ENCODE peak calls at places on chromosomes 13 and 19, in ten cellular contexts. M, X, T, Y, U, P, D, W, V and C are unnamed samples.

GRCh38 chr13:52812941-52813340 is 35.5 kb downstream of the PCDH8 start:
- DNase-seq in V (no peak), D (no peak), W (no peak), Y (no peak), T (no peak), U (no peak), P (no peak), X (no peak), M (no peak), C (no peak)

GRCh38 chr13:112510002-112510780 is 77.8 kb downstream of the TUBGCP3 start:
- DNase-seq in M (no peak), T (no peak), W (no peak), P (peak; percentile 11), X (peak; percentile 65), V (peak; percentile 89), D (peak; percentile 70), Y (peak; percentile 41), U (peak; percentile 76), C (no peak)

GRCh38 chr13:45872574-45872973 is 21.0 kb upstream of the SIAH3 start:
- DNase-seq in P (no peak), U (no peak), W (no peak), Y (no peak), X (no peak), T (no peak), D (peak; percentile 42), M (no peak), V (no peak), C (no peak)

GRCh38 chr13:27592865-27593264 is 27.5 kb downstream of the LNX2 start:
- DNase-seq in V (no peak), P (no peak), M (no peak), D (no peak), U (no peak), Y (no peak), W (no peak), T (no peak), X (no peak), C (no peak)

GRCh38 chr19:53649746-53650593 is 18.2 kb downstream of the DPRX start:
- DNase-seq in U (no peak), Y (no peak), W (no peak), T (no peak), D (no peak), X (no peak), V (no peak), P (no peak), M (no peak), C (no peak)

GRCh38 chr19:50377051-50377441 is 789 bp downstream of the NR1H2 start:
- DNase-seq in W (no peak), U (peak; percentile 88), M (no peak), P (peak; percentile 70), Y (no peak), V (peak; percentile 67), T (peak; percentile 56), X (no peak), D (peak; percentile 17), C (no peak)

GRCh38 chr19:19140476-19140875 is 2.2 kb upstream of the TMEM161A start:
- DNase-seq in U (no peak), D (no peak), V (no peak), T (no peak), Y (no peak), P (no peak), X (no peak), M (no peak), W (no peak), C (no peak)

GRCh38 chr19:58366576-58367430 is 4.3 kb upstream of the ZNF497 start:
- DNase-seq in T (no peak), D (no peak), X (no peak), Y (no peak), P (no peak), M (no peak), U (no peak), V (no peak), W (no peak), C (no peak)

GRCh38 chr13:104321756-104322155 is 1255.5 kb upstream of the SLC10A2 start:
- DNase-seq in P (no peak), Y (no peak), W (no peak), U (no peak), V (no peak), X (no peak), T (no peak), D (no peak), M (no peak), C (no peak)

GRCh38 chr13:35140321-35140720 is 198.3 kb downstream of the NBEA start:
- DNase-seq in D (peak; percentile 62), U (no peak), W (no peak), Y (no peak), V (no peak), M (peak; percentile 21), P (no peak), X (peak; percentile 1), T (no peak), C (no peak)

GRCh38 chr13:33742321-33742720 is 75.6 kb upstream of the RFC3 start:
- DNase-seq in P (no peak), T (no peak), X (no peak), U (no peak), W (no peak), Y (no peak), M (no peak), V (no peak), D (no peak), C (no peak)

GRCh38 chr13:21800847-21801616 is 130.2 kb downstream of the FGF9 start:
- DNase-seq in T (no peak), U (no peak), M (no peak), X (no peak), W (no peak), D (no peak), Y (peak; percentile 38), V (peak; percentile 36), P (no peak), C (no peak)

GRCh38 chr13:31046711-31047279 is 114.3 kb downstream of the TEX26 start:
- DNase-seq in Y (no peak), D (peak; percentile 19), P (peak; percentile 67), X (peak; percentile 91), T (no peak), W (no peak), U (no peak), M (peak; percentile 45), V (no peak), C (no peak)

GRCh38 chr19:10625003-10625761 is at the start of gene SLC44A2:
- DNase-seq in M (peak; percentile 23), Y (no peak), X (peak; percentile 60), D (peak; percentile 36), U (no peak), V (peak; percentile 99), W (no peak), P (peak; percentile 94), T (no peak), C (peak; percentile 75)

GRCh38 chr19:2523630-2524311 is 47.8 kb downstream of the GADD45B start:
- DNase-seq in P (no peak), X (no peak), W (no peak), V (peak; percentile 37), D (peak; percentile 64), T (no peak), U (no peak), Y (peak; percentile 32), M (no peak), C (no peak)

GRCh38 chr19:49528211-49528771 is 488 bp downstream of the RCN3 start:
- DNase-seq in T (no peak), U (no peak), Y (no peak), V (no peak), D (peak; percentile 86), W (no peak), X (no peak), M (no peak), P (no peak), C (no peak)

GRCh38 chr13:24784319-24784718 is 20.4 kb downstream of the RNF17 start:
- DNase-seq in Y (no peak), T (no peak), U (no peak), M (no peak), P (no peak), W (no peak), V (no peak), X (no peak), D (peak; percentile 6), C (no peak)

GRCh38 chr19:53989600-53990533 is 1.6 kb upstream of the CACNG6 start:
- DNase-seq in U (no peak), W (no peak), X (no peak), M (no peak), V (no peak), Y (no peak), P (no peak), D (no peak), T (no peak), C (no peak)

GRCh38 chr19:3465552-3465951 is 14.8 kb downstream of the SMIM24 start:
- DNase-seq in T (no peak), M (no peak), X (no peak), V (peak; percentile 58), P (no peak), W (no peak), D (no peak), Y (no peak), U (no peak), C (no peak)

GRCh38 chr13:76635232-76636021 is 250.8 kb downstream of the KCTD12 start:
- DNase-seq in P (no peak), Y (no peak), X (peak; percentile 21), U (no peak), D (no peak), W (no peak), V (no peak), T (no peak), M (no peak), C (peak; percentile 6)

GRCh38 chr19:31346184-31346583 is 3.1 kb downstream of the TSHZ3 start:
- DNase-seq in X (no peak), T (no peak), Y (no peak), M (no peak), U (no peak), V (no peak), D (no peak), W (no peak), P (no peak), C (no peak)

GRCh38 chr19:30692517-30692870 is 320.3 kb downstream of the ZNF536 start:
- DNase-seq in V (no peak), Y (no peak), X (no peak), W (no peak), T (no peak), M (no peak), D (no peak), P (no peak), U (no peak), C (no peak)

GRCh38 chr19:2495130-2495641 is 19.3 kb downstream of the GADD45B start:
- DNase-seq in U (peak; percentile 31), Y (no peak), V (peak; percentile 57), M (peak; percentile 14), X (peak; percentile 41), W (no peak), D (peak; percentile 42), P (peak; percentile 92), T (no peak), C (peak; percentile 53)

GRCh38 chr19:3249408-3249807 is 24.9 kb downstream of the CELF5 start:
- DNase-seq in T (no peak), V (peak; percentile 72), X (no peak), U (peak; percentile 85), Y (no peak), W (no peak), D (no peak), M (no peak), P (no peak), C (no peak)

GRCh38 chr13:69579351-69579750 is 528.3 kb upstream of the ATXN8OS start:
- DNase-seq in V (no peak), P (no peak), D (no peak), U (peak; percentile 18), M (no peak), T (no peak), X (peak; percentile 28), W (no peak), Y (no peak), C (no peak)

GRCh38 chr13:96898855-96899254 is 95.4 kb downstream of the OXGR1 start:
- DNase-seq in T (no peak), M (no peak), V (peak; percentile 55), U (no peak), X (no peak), W (no peak), D (no peak), P (no peak), Y (no peak), C (no peak)

GRCh38 chr13:47080616-47081015 is 183.8 kb upstream of the HTR2A start:
- DNase-seq in U (no peak), V (no peak), T (no peak), M (no peak), W (no peak), P (no peak), D (no peak), X (no peak), Y (no peak), C (no peak)

GRCh38 chr13:95535243-95535642 is 17.3 kb upstream of the CLDN10 start:
- DNase-seq in U (no peak), T (no peak), X (no peak), V (no peak), W (no peak), D (peak; percentile 91), M (peak; percentile 21), P (no peak), Y (no peak), C (no peak)